ENCODE peak calls at places on chromosomes 6 and 20, in four cellular contexts. One of them, this sample, is unnamed.
A peak's percentile ranks its signal among the peaks of the same experiment; 100 is the strongest.

GRCh38 chr20:50004175-50004574 is 21.4 kb downstream of the SNAI1 start:
- DNase-seq in GM12891: no peak
- DNase-seq in GM12878: no peak
- DNase-seq in K562: no peak
- DNase-seq in this sample: no peak

GRCh38 chr20:52105573-52106422 is 85.8 kb downstream of the ZFP64 start:
- DNase-seq in GM12878: no peak
- DNase-seq in K562: no peak
- DNase-seq in GM12891: no peak
- DNase-seq in this sample: no peak

GRCh38 chr6:159134701-159135364 is 34.4 kb upstream of the FNDC1 start:
- DNase-seq in GM12891: peak; percentile 46
- DNase-seq in K562: peak; percentile 68
- DNase-seq in GM12878: peak; percentile 36
- DNase-seq in this sample: peak; percentile 38

GRCh38 chr6:286681-287499 is 5.4 kb upstream of the DUSP22 start:
- DNase-seq in GM12891: no peak
- DNase-seq in K562: no peak
- DNase-seq in GM12878: no peak
- DNase-seq in this sample: no peak

GRCh38 chr20:14341782-14342181 is 4.4 kb upstream of the FLRT3 start:
- DNase-seq in GM12878: no peak
- DNase-seq in K562: no peak
- DNase-seq in GM12891: no peak
- DNase-seq in this sample: no peak

GRCh38 chr6:30836431-30836866 is 47.9 kb upstream of the DDR1 start:
- DNase-seq in GM12878: no peak
- DNase-seq in K562: no peak
- DNase-seq in GM12891: no peak
- DNase-seq in this sample: no peak

GRCh38 chr20:58246346-58246745 is 17.9 kb upstream of the ANKRD60 start:
- DNase-seq in GM12891: no peak
- DNase-seq in GM12878: no peak
- DNase-seq in K562: peak; percentile 38
- DNase-seq in this sample: no peak

GRCh38 chr20:49505518-49505917 is 23.1 kb upstream of the KCNB1 start:
- DNase-seq in GM12878: no peak
- DNase-seq in GM12891: no peak
- DNase-seq in K562: no peak
- DNase-seq in this sample: no peak

GRCh38 chr20:29689411-29690225 is 1567.8 kb upstream of the DEFB115 start:
- DNase-seq in K562: peak; percentile 73
- DNase-seq in GM12891: no peak
- DNase-seq in GM12878: no peak
- DNase-seq in this sample: no peak

GRCh38 chr6:36247691-36248090 is 22.2 kb upstream of the PNPLA1 start:
- DNase-seq in K562: no peak
- DNase-seq in GM12878: no peak
- DNase-seq in GM12891: no peak
- DNase-seq in this sample: no peak

GRCh38 chr20:20611165-20611564 is 101.3 kb downstream of the RALGAPA2 start:
- DNase-seq in K562: no peak
- DNase-seq in GM12878: no peak
- DNase-seq in GM12891: no peak
- DNase-seq in this sample: no peak

GRCh38 chr6:116779569-116780164 is 14.1 kb upstream of the FAM162B start:
- DNase-seq in GM12878: no peak
- DNase-seq in GM12891: no peak
- DNase-seq in K562: peak; percentile 70
- DNase-seq in this sample: no peak

GRCh38 chr6:4665489-4666417 is 110.5 kb upstream of the CDYL start:
- DNase-seq in K562: no peak
- DNase-seq in GM12878: no peak
- DNase-seq in GM12891: no peak
- DNase-seq in this sample: no peak

GRCh38 chr6:83514877-83515466 is 2.6 kb downstream of the PRSS35 start:
- DNase-seq in GM12891: no peak
- DNase-seq in K562: peak; percentile 67
- DNase-seq in GM12878: peak; percentile 30
- DNase-seq in this sample: peak; percentile 46

GRCh38 chr6:69631552-69632346 is 165.1 kb downstream of the LMBRD1 start:
- DNase-seq in K562: no peak
- DNase-seq in GM12891: no peak
- DNase-seq in GM12878: no peak
- DNase-seq in this sample: no peak

GRCh38 chr6:164322533-164322932 is 908.0 kb downstream of the QKI start:
- DNase-seq in GM12891: no peak
- DNase-seq in K562: no peak
- DNase-seq in GM12878: no peak
- DNase-seq in this sample: no peak

GRCh38 chr6:136153976-136154375 is 96.1 kb downstream of the MTFR2 start:
- DNase-seq in GM12878: no peak
- DNase-seq in K562: no peak
- DNase-seq in GM12891: no peak
- DNase-seq in this sample: no peak

GRCh38 chr20:63697357-63697867 is 960 bp downstream of the TNFRSF6B start:
- DNase-seq in GM12878: no peak
- DNase-seq in GM12891: peak; percentile 39
- DNase-seq in K562: no peak
- DNase-seq in this sample: no peak

GRCh38 chr6:117469356-117469755 is 13.1 kb upstream of the DCBLD1 start:
- DNase-seq in K562: no peak
- DNase-seq in GM12891: no peak
- DNase-seq in GM12878: no peak
- DNase-seq in this sample: peak; percentile 47

GRCh38 chr20:7375905-7376304 is 564.4 kb downstream of the HAO1 start:
- DNase-seq in GM12891: no peak
- DNase-seq in GM12878: no peak
- DNase-seq in K562: peak; percentile 15
- DNase-seq in this sample: no peak

GRCh38 chr20:51417745-51418529 is 124.6 kb downstream of the NFATC2 start:
- DNase-seq in GM12891: no peak
- DNase-seq in K562: no peak
- DNase-seq in GM12878: no peak
- DNase-seq in this sample: no peak

GRCh38 chr20:11867286-11867921 is 50.3 kb upstream of the BTBD3 start:
- DNase-seq in GM12878: no peak
- DNase-seq in GM12891: no peak
- DNase-seq in K562: no peak
- DNase-seq in this sample: no peak

GRCh38 chr20:24762791-24763350 is 186.2 kb upstream of the CST7 start:
- DNase-seq in K562: no peak
- DNase-seq in GM12891: no peak
- DNase-seq in GM12878: no peak
- DNase-seq in this sample: no peak

GRCh38 chr20:8777866-8778265 is 291.0 kb upstream of the PLCB4 start:
- DNase-seq in K562: no peak
- DNase-seq in GM12891: no peak
- DNase-seq in GM12878: no peak
- DNase-seq in this sample: no peak

GRCh38 chr20:43963872-43964791 is 49.5 kb downstream of the TOX2 start:
- DNase-seq in GM12878: no peak
- DNase-seq in GM12891: no peak
- DNase-seq in K562: no peak
- DNase-seq in this sample: peak; percentile 86

GRCh38 chr20:56208121-56208520 is 40.4 kb upstream of the MC3R start:
- DNase-seq in K562: no peak
- DNase-seq in GM12891: no peak
- DNase-seq in GM12878: no peak
- DNase-seq in this sample: no peak

GRCh38 chr6:131897050-131897435 is 54.1 kb downstream of the CCN2 start:
- DNase-seq in GM12891: no peak
- DNase-seq in GM12878: no peak
- DNase-seq in K562: no peak
- DNase-seq in this sample: no peak

GRCh38 chr6:131898718-131899117 is 52.5 kb downstream of the CCN2 start:
- DNase-seq in GM12891: no peak
- DNase-seq in GM12878: no peak
- DNase-seq in K562: no peak
- DNase-seq in this sample: no peak

GRCh38 chr6:131893198-131893597 is 58.0 kb downstream of the CCN2 start:
- DNase-seq in GM12878: no peak
- DNase-seq in GM12891: no peak
- DNase-seq in K562: no peak
- DNase-seq in this sample: no peak

GRCh38 chr6:131890091-131890490 is 61.1 kb downstream of the CCN2 start:
- DNase-seq in GM12891: no peak
- DNase-seq in K562: no peak
- DNase-seq in GM12878: no peak
- DNase-seq in this sample: no peak

GRCh38 chr6:131894735-131895424 is 56.3 kb downstream of the CCN2 start:
- DNase-seq in GM12891: no peak
- DNase-seq in K562: no peak
- DNase-seq in GM12878: no peak
- DNase-seq in this sample: no peak
- TF ChIP-seq SPI1 in GM12891: no peak
- TF ChIP-seq SPI1 in K562: no peak
- TF ChIP-seq SPI1 in GM12878: no peak
- TF ChIP-seq SPI1 in this sample: no peak

GRCh38 chr6:157531169-157531985 is 150.4 kb downstream of the ZDHHC14 start:
- DNase-seq in GM12891: no peak
- DNase-seq in K562: no peak
- DNase-seq in GM12878: no peak
- DNase-seq in this sample: no peak
- TF ChIP-seq SPI1 in GM12891: no peak
- TF ChIP-seq SPI1 in K562: no peak
- TF ChIP-seq SPI1 in GM12878: no peak
- TF ChIP-seq SPI1 in this sample: no peak

DNA sequence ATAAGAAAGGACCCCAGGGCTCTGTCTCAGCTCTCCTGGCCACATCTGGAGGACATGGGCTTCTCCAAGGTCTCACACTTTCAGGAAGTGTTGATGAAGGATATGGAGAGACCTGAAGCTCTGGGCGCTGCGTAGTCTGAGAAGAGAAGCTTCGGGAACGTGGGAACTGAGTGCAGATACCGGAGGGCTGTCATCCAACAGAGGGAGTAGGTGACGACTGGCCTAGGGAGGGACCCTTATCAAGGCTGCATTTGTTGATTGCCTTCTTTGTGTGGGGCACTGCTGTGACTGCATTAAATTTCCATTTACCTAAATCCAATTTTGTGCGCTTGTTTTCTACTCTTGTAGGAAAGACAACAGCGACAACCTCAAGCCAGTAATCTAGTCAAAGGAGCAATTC is 63.4 kb downstream of the PLG start:
- DNase-seq in GM12891: no peak
- DNase-seq in GM12878: no peak
- DNase-seq in K562: no peak
- DNase-seq in this sample: no peak
- TF ChIP-seq SPI1 in GM12891: no peak
- TF ChIP-seq SPI1 in GM12878: no peak
- TF ChIP-seq SPI1 in K562: no peak
- TF ChIP-seq SPI1 in this sample: no peak

GRCh38 chr6:118500130-118501015 is 47.7 kb upstream of the PLN start:
- DNase-seq in GM12891: no peak
- DNase-seq in K562: no peak
- DNase-seq in GM12878: no peak
- DNase-seq in this sample: no peak

GRCh38 chr6:118501816-118502568 is 46.1 kb upstream of the PLN start:
- DNase-seq in GM12891: no peak
- DNase-seq in GM12878: no peak
- DNase-seq in K562: peak; percentile 54
- DNase-seq in this sample: no peak

GRCh38 chr6:118505656-118506055 is 42.4 kb upstream of the PLN start:
- DNase-seq in GM12891: no peak
- DNase-seq in GM12878: no peak
- DNase-seq in K562: no peak
- DNase-seq in this sample: no peak

GRCh38 chr6:118504611-118505010 is 43.5 kb upstream of the PLN start:
- DNase-seq in GM12891: no peak
- DNase-seq in GM12878: no peak
- DNase-seq in K562: no peak
- DNase-seq in this sample: no peak

GRCh38 chr6:118501099-118501498 is 47.0 kb upstream of the PLN start:
- DNase-seq in GM12878: no peak
- DNase-seq in GM12891: no peak
- DNase-seq in K562: no peak
- DNase-seq in this sample: no peak
- TF ChIP-seq SPI1 in GM12878: no peak
- TF ChIP-seq SPI1 in GM12891: no peak
- TF ChIP-seq SPI1 in K562: no peak
- TF ChIP-seq SPI1 in this sample: no peak

DNA sequence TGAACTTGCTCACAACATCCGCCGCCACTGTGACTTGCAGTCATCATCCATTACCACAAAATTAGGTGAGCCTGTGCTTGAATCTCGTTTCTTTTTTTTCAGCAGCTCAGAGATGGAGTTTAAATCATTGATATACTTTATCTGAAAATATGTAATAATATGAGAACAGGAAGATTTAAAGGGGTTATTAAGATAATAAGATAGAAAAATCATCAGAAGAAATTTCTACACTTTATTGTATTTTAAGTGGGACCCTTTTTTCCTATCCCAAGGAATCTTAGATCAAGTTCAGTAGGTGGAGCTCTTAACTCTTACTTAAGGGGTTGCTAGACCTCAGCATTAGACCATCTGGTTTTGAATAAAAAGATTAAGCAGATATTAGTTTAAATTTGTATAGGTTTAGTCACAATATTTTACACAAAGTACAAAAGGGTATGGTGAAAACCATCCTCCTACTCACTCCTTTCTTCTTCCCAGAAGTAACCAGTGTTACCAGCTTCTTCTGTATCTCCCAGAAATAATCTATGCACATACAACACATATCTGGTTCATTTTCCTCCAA is 9.4 kb upstream of the NCOA7 start:
- DNase-seq in GM12891: no peak
- DNase-seq in GM12878: no peak
- DNase-seq in K562: peak; percentile 44
- DNase-seq in this sample: no peak
- TF ChIP-seq SPI1 in GM12891: no peak
- TF ChIP-seq SPI1 in GM12878: no peak
- TF ChIP-seq SPI1 in K562: no peak
- TF ChIP-seq SPI1 in this sample: no peak

DNA sequence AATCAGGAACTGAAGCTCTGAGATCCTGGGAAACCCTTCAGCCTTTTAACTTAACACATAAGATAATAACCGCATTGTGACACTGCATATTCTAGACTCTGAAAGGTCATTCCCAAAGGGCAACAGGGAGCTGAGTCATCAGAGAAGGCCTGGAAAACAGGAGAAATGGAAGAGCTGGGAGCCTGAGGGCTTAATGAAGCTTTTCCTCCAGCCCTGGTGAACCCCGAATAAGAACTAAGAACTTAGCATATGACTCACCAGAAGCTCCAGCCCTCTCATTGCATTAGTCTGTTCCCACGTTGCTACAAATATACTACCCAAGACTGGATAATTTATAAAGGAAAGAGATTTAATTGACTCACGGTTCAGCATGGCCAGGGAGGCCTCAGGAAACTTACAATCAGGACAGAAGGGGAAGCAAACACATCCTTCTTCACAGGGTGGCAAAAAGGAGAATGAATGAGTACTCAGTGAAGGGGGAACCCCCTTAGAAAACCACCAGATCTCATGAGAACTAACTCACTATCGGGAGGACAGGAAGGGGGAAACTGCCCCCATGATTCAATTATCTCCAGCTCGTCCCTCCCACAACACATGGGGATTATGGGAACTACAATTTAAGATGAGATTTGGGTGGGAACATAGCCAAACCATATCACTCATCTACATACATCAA is 648.5 kb downstream of the TFAP2A start:
- DNase-seq in GM12891: no peak
- DNase-seq in K562: no peak
- DNase-seq in GM12878: peak; percentile 12
- DNase-seq in this sample: no peak
- TF ChIP-seq SPI1 in GM12891: no peak
- TF ChIP-seq SPI1 in K562: no peak
- TF ChIP-seq SPI1 in GM12878: peak; percentile 5
- TF ChIP-seq SPI1 in this sample: no peak